ENCODE peak calls at places on chromosomes 4 and X, in nine cellular contexts. Q is neural progenitor cell, V is colonic mucosa, S is B cell, P is lower leg skin, H is foreskin fibroblast, E is HepG2, T is psoas muscle, R is RWPE1. G is an unnamed sample.

GRCh38 chr4:112552668-112553067 is 36.7 kb upstream of the NEUROG2 start:
- DNase-seq in H (peak; percentile 90), S (no peak), P (no peak), R (peak; percentile 30), T (no peak), E (peak; percentile 17), Q (no peak), V (no peak), G (no peak)

GRCh38 chr4:84597450-84597849 is 14.5 kb downstream of the CDS1 start:
- DNase-seq in V (no peak), S (no peak), H (no peak), T (no peak), P (no peak), R (peak; percentile 38), Q (no peak), E (no peak), G (no peak)

GRCh38 chr4:64718091-64718490 is 308.8 kb upstream of the TECRL start:
- DNase-seq in P (no peak), V (no peak), H (no peak), S (no peak), Q (peak; percentile 14), E (no peak), T (no peak), R (no peak), G (no peak)

GRCh38 chr4:99264927-99265326 is 25.9 kb downstream of the ADH1A start:
- DNase-seq in H (peak; percentile 12), S (no peak), P (no peak), T (no peak), V (no peak), E (no peak), Q (no peak), R (no peak), G (no peak)

GRCh38 chr4:8682725-8683124 is 90.2 kb downstream of the CPZ start:
- DNase-seq in R (no peak), Q (no peak), T (no peak), S (no peak), P (no peak), H (no peak), V (no peak), E (no peak), G (no peak)

GRCh38 chr4:25892796-25893195 is 21.2 kb upstream of the SMIM20 start:
- DNase-seq in T (no peak), P (no peak), R (no peak), V (no peak), H (no peak), S (no peak), Q (no peak), E (no peak), G (no peak)

GRCh38 chr4:169045862-169046584 is 36.0 kb upstream of the CBR4 start:
- DNase-seq in E (no peak), Q (peak; percentile 63), H (peak; percentile 12), T (no peak), V (no peak), S (no peak), R (no peak), P (no peak), G (no peak)

GRCh38 chr4:151957163-151957562 is 196.4 kb upstream of the GATB start:
- DNase-seq in H (no peak), R (no peak), V (no peak), T (no peak), Q (peak; percentile 88), S (no peak), E (peak; percentile 38), P (no peak), G (no peak)

GRCh38 chr4:83731609-83732008 is 195.7 kb downstream of the GPAT3 start:
- DNase-seq in S (no peak), E (no peak), T (no peak), P (no peak), R (no peak), H (peak; percentile 30), V (no peak), Q (no peak), G (no peak)

GRCh38 chrX:97039363-97040029 is 155.8 kb downstream of the RPA4 start:
- DNase-seq in Q (no peak), V (peak; percentile 36), R (no peak), H (peak; percentile 2), S (no peak), E (no peak), P (peak; percentile 12), T (no peak), G (no peak)

GRCh38 chrX:122703762-122704161 is 480.3 kb upstream of the GRIA3 start:
- DNase-seq in P (no peak), R (no peak), E (no peak), H (peak; percentile 37), V (no peak), S (no peak), T (no peak), Q (peak; percentile 15), G (no peak)
- TF ChIP-seq CTCF in P (no peak), R (no peak), E (no peak), H (peak; percentile 28), V (no peak), S (no peak), T (no peak), Q (peak; percentile 27), G (no peak)

DNA sequence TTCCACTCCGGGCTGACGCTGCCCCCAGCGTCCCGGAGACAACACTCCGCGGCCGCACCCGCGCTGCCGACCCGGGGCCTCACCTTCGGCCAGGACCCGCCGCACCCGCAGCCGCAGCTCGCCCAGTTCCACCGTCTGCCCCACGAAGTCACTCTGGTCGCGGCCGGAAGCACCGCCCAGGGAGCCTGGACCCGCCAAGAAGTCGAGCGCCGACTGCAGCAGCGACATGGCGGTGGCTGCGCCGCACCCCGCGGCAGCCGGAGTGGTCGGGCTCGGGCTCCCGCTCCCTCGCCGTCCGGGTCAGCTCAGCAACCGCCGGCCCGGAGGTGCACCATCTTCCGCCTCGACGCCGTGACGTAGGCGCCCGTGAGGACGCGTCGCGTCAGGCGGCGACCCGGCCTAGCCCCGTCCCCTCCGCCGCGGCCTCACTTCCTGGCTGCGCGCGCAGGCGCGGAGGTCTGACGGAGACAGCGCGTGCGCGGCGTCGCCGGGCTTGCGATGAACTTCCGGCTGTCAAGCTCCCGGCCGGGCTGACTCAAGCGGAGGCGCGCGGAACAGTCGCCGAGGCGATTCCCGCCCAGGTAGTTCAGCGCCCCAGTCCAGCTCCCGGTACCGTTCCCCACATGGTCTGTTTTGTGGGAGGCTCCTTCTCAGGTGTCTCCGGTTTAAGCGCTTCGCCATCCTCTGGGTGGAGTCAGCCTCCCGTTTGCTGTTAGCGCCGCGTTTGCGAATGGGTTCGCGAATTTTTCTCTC is at the start of the genes GAK and TMEM175:
- DNase-seq in R (peak; percentile 97), E (peak; percentile 86), Q (peak; percentile 99), H (peak; percentile 99), P (peak; percentile 93), T (peak; percentile 98), S (peak; percentile 100), V (peak; percentile 95), G (peak; percentile 84)
- TF ChIP-seq CTCF in R (no peak), E (no peak), Q (no peak), H (no peak), P (no peak), T (no peak), S (no peak), V (no peak), G (no peak)

DNA sequence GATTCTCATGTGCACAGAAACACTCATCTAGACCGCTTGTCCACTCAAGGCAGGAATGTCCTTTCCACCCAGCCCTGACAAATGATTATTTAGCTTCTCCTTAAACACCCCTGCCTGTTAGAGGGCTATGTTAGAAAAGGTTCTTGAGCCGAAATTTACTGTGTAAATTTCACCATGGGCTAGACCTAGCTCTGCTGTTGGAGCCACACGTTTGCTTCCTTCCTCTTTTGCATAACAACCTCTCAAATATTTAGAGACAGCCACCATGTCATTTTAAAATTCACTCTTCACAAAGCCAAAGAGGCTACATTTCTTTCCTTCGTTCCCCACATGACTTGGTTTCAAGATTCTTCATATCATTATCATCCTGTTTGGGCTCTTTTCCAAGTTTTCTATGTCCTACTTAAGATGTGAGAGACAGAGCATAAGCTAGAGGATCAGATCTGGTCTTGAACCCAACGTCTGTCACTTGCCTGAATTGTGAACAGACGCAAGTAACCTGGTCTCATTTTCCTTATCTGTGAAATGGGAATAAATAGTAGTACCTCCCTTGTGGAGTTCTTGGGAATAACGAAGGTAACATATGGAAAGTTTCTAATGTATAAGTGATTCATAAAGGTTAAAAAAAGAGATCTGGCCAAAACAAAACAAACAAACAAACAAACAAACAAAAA is 6.6 kb downstream of the DOCK11 start:
- DNase-seq in H (no peak), V (no peak), T (no peak), P (no peak), Q (no peak), R (no peak), E (no peak), S (peak; percentile 31), G (no peak)
- TF ChIP-seq CTCF in H (no peak), V (no peak), T (no peak), P (no peak), Q (no peak), R (no peak), E (no peak), S (no peak), G (no peak)

DNA sequence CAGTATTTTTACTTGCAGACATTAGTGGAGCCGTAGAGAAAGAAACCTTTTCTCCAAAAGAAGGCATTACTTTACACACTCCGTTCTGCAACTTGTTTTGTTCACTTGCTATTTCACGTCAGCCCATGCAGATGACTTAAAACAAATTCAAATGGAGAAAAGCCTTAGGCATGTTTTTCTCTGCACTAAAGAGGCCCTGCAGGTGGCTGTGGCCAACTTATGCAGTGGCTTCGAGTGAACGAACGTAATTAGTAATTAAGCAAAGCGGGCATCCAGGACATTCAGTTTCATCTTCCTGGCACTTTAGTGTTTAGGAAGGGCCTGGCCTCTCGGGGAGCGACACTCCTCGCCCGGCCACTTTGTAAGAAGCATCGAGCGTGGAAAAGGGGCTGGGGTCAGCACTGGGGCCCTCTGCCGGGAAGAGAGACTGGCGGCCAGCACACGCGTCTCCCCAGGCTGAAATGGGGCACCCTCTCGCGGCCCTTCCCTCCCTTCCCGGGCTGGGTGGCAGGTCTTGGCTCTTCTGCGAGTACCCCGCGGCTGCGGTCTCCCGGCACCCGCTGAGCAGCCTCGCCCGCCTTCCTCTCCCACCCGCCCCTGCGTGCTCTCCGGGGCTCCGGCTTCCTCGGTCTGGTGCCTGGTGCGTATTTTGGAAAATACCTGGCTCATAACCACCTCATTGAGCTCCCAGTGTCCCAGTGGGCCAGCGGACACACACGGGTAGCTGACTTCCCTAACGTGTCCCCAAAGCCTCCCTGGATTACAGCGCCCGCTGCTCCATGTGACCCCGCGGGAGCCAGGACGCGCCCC is 706 bp upstream of the CYP4V2 start:
- DNase-seq in V (peak; percentile 53), Q (peak; percentile 57), T (no peak), H (peak; percentile 51), E (no peak), S (peak; percentile 77), P (peak; percentile 41), R (peak; percentile 36), G (no peak)
- TF ChIP-seq CTCF in V (no peak), Q (peak; percentile 33), T (no peak), H (peak; percentile 4), E (peak; percentile 46), S (no peak), P (no peak), R (no peak), G (no peak)

GRCh38 chrX:103503163-103503852 is 16.0 kb downstream of the RAB40A start:
- DNase-seq in V (no peak), S (no peak), R (no peak), E (no peak), P (no peak), T (no peak), Q (no peak), H (peak; percentile 63), G (no peak)
- TF ChIP-seq CTCF in V (no peak), S (no peak), R (no peak), E (no peak), P (no peak), T (no peak), Q (no peak), H (no peak), G (no peak)

GRCh38 chr4:119233750-119234149 is 21.2 kb downstream of the USP53 start:
- DNase-seq in V (no peak), T (no peak), S (no peak), P (no peak), E (no peak), R (no peak), H (no peak), Q (no peak), G (no peak)
- TF ChIP-seq CTCF in V (no peak), T (no peak), S (no peak), P (no peak), E (no peak), R (no peak), H (no peak), Q (no peak), G (no peak)

G was measured in omental fat pad.